ENCODE peak calls at places on chromosomes 7 and 10, in nine cellular contexts. R is AG08396; N is right cardiac atrium; W is hippocampal formation; A is retina; I is A549; P is left ventricle myocardium inferior; F is anterior cingulate cortex; K is stimulated activated naive CD4-positive, alpha-beta T cell. H is an unnamed sample.

GRCh38 chr10:90484518-90484917 is 373.3 kb downstream of the HTR7 start:
- DNase-seq in N (no peak), P (no peak), I (peak), F (no peak), W (no peak), R (no peak), K (no peak), A (no peak), H (no peak)

GRCh38 chr10:131880016-131880590 is 20.7 kb upstream of the PPP2R2D start:
- DNase-seq in K (no peak), P (no peak), N (no peak), F (no peak), I (no peak), R (no peak), A (no peak), W (no peak), H (no peak)

GRCh38 chr10:78023741-78024140 is 5.6 kb downstream of the POLR3A start:
- DNase-seq in I (no peak), R (no peak), W (no peak), A (no peak), K (no peak), N (no peak), F (no peak), P (no peak), H (no peak)

GRCh38 chr7:142516038-142516501 is 233.2 kb upstream of the PRSS1 start:
- DNase-seq in P (no peak), A (peak), W (peak), N (no peak), R (peak), I (peak), F (peak), K (no peak), H (peak)

GRCh38 chr7:94206295-94206694 is 188.4 kb upstream of the COL1A2 start:
- DNase-seq in A (no peak), K (no peak), W (no peak), N (no peak), F (no peak), P (no peak), R (no peak), I (no peak), H (no peak)

GRCh38 chr7:33757563-33758165 is 147.7 kb upstream of the BMPER start:
- DNase-seq in A (peak), F (peak), N (no peak), I (peak), R (no peak), K (no peak), W (peak), P (no peak), H (no peak)

GRCh38 chr7:82389847-82390246 is 53.7 kb downstream of the CACNA2D1 start:
- DNase-seq in I (no peak), K (no peak), N (no peak), P (no peak), F (no peak), W (no peak), R (no peak), A (no peak), H (no peak)

GRCh38 chr7:95602421-95602820 is 6.1 kb upstream of the PDK4 start:
- DNase-seq in P (no peak), I (no peak), K (no peak), R (no peak), W (no peak), F (no peak), N (peak), A (no peak), H (no peak)

GRCh38 chr7:151088856-151089699 is 2.8 kb downstream of the AGAP3 start:
- DNase-seq in N (peak), R (peak), P (peak), K (no peak), F (peak), A (peak), I (no peak), W (peak), H (peak)

GRCh38 chr7:92634125-92634710 is 44.0 kb upstream of the FAM133B start:
- DNase-seq in I (no peak), K (no peak), R (no peak), F (no peak), W (no peak), P (no peak), N (no peak), A (no peak), H (no peak)

GRCh38 chr10:93992400-93993030 is 1.2 kb upstream of the PLCE1 start:
- DNase-seq in W (no peak), K (no peak), I (peak), F (no peak), N (no peak), R (no peak), A (peak), P (no peak), H (no peak)

GRCh38 chr7:42272793-42273665 is 36.0 kb upstream of the GLI3 start:
- DNase-seq in K (no peak), P (no peak), I (no peak), R (peak), W (no peak), A (no peak), F (no peak), N (no peak), H (peak)

GRCh38 chr7:110839866-110840265 is 251.1 kb upstream of the LRRN3 start:
- DNase-seq in R (no peak), A (peak), I (peak), P (peak), N (peak), W (no peak), K (no peak), F (no peak), H (peak)

GRCh38 chr10:20185116-20185515 is 368.9 kb downstream of the PLXDC2 start:
- DNase-seq in W (no peak), K (no peak), P (no peak), A (no peak), N (no peak), I (no peak), R (no peak), F (no peak), H (no peak)

GRCh38 chr10:106980711-106981460 is 183.6 kb downstream of the SORCS1 start:
- DNase-seq in W (no peak), N (no peak), K (no peak), R (no peak), F (no peak), P (no peak), I (no peak), A (peak), H (no peak)

GRCh38 chr7:157440346-157441022 is 103.7 kb downstream of the DNAJB6 start:
- DNase-seq in N (no peak), K (no peak), W (no peak), A (no peak), P (no peak), I (no peak), R (no peak), F (no peak), H (no peak)

GRCh38 chr7:135672560-135673359 is 10.4 kb downstream of the STMP1 start:
- DNase-seq in P (no peak), W (no peak), A (peak), I (peak), N (no peak), R (peak), F (no peak), K (no peak), H (peak)

GRCh38 chr10:132508497-132509443 is 28.8 kb upstream of the INPP5A start:
- DNase-seq in K (no peak), A (no peak), N (peak), F (peak), R (no peak), P (peak), I (peak), W (no peak), H (peak)

GRCh38 chr10:2929859-2930258 is 137.5 kb upstream of the PFKP start:
- DNase-seq in R (no peak), F (no peak), I (no peak), W (no peak), A (no peak), P (no peak), N (no peak), K (no peak), H (no peak)

GRCh38 chr7:99953649-99954048 is 22.2 kb downstream of the AZGP1 start:
- DNase-seq in I (no peak), K (no peak), N (no peak), P (no peak), A (no peak), W (no peak), R (no peak), F (no peak), H (peak)

GRCh38 chr7:75638607-75639070 is 100.1 kb downstream of the HIP1 start:
- DNase-seq in K (peak), A (peak), N (peak), W (peak), R (peak), I (no peak), F (peak), P (peak), H (peak)

GRCh38 chr7:13604178-13604577 is 385.3 kb downstream of the ETV1 start:
- DNase-seq in N (no peak), K (no peak), F (no peak), I (no peak), R (no peak), A (no peak), W (no peak), P (no peak), H (peak)